ENCODE peak calls at places on chromosomes 3 and 15, in seven cellular contexts. F is HFFc6; T is uterus; D is frontal cortex; G is MV-4-11; V is sciatic nerve; R is stimulated activated CD8-positive, alpha-beta memory T cell treated with anti-CD3 and anti-CD28 coated beads, Interleukin-7, amount 100 ng/mL, for 1 hour. Y is an unnamed sample.

GRCh38 chr15:75455982-75456531 is 4.6 kb upstream of the SIN3A start:
- DNase-seq in F (peak), T (no peak), D (no peak), R (peak), G (peak), V (no peak), Y (peak)

GRCh38 chr3:13044496-13045244 is 28.6 kb downstream of the IQSEC1 start:
- DNase-seq in D (no peak), R (no peak), G (no peak), T (no peak), F (no peak), V (no peak), Y (no peak)

GRCh38 chr3:114362815-114363214 is 69.0 kb downstream of the TIGIT start:
- DNase-seq in V (no peak), T (no peak), R (no peak), G (no peak), D (peak), F (peak), Y (peak)

GRCh38 chr3:155941354-155941753 is 70.9 kb downstream of the GMPS start:
- DNase-seq in F (no peak), V (no peak), G (peak), D (no peak), T (no peak), R (no peak), Y (no peak)

GRCh38 chr15:66862878-66863335 is 160.9 kb downstream of the SMAD6 start:
- DNase-seq in D (peak), G (peak), T (peak), V (peak), R (peak), F (peak), Y (peak)

GRCh38 chr3:122021811-122022401 is at the start of gene ILDR1:
- DNase-seq in F (no peak), D (no peak), G (no peak), R (no peak), T (no peak), V (no peak), Y (no peak)

GRCh38 chr15:75695634-75696302 is 16.9 kb downstream of the CSPG4 start:
- DNase-seq in G (peak), F (no peak), V (no peak), T (no peak), R (no peak), D (no peak), Y (no peak)

GRCh38 chr3:138092023-138092422 is 23.4 kb downstream of the DZIP1L start:
- DNase-seq in D (no peak), G (no peak), F (peak), V (no peak), R (no peak), T (no peak), Y (no peak)

GRCh38 chr15:100192092-100192695 is 149.6 kb downstream of the ADAMTS17 start:
- DNase-seq in F (no peak), T (no peak), D (no peak), G (no peak), V (peak), R (no peak), Y (no peak)

GRCh38 chr3:65761890-65762605 is 276.7 kb downstream of the MAGI1 start:
- DNase-seq in T (no peak), V (no peak), G (no peak), D (no peak), R (no peak), F (no peak), Y (no peak)

GRCh38 chr3:69012836-69013255 is 638 bp downstream of the EOGT start:
- DNase-seq in G (peak), R (no peak), T (peak), V (peak), D (peak), F (peak), Y (peak)

GRCh38 chr3:60770532-60770931 is 480.7 kb downstream of the FHIT start:
- DNase-seq in D (no peak), G (no peak), T (no peak), V (no peak), F (no peak), R (no peak), Y (no peak)

GRCh38 chr3:126982125-126982521 is 792 bp upstream of the PLXNA1 start:
- DNase-seq in D (no peak), F (peak), G (peak), R (no peak), V (no peak), T (no peak), Y (peak)

GRCh38 chr15:75928680-75929608 is 25.3 kb downstream of the FBXO22 start:
- DNase-seq in G (peak), D (no peak), V (no peak), F (no peak), T (no peak), R (no peak), Y (peak)

GRCh38 chr3:40800343-40800742 is 275.6 kb downstream of the ZNF621 start:
- DNase-seq in T (peak), F (peak), D (no peak), V (no peak), R (no peak), G (peak), Y (peak)

GRCh38 chr3:172903642-172904041 is 153.1 kb downstream of the ECT2 start:
- DNase-seq in R (no peak), V (no peak), G (no peak), F (no peak), T (no peak), D (no peak), Y (no peak)

GRCh38 chr3:157248590-157249425 is 88.9 kb upstream of the CCNL1 start:
- DNase-seq in G (peak), R (no peak), D (peak), V (no peak), F (peak), T (no peak), Y (peak)

GRCh38 chr3:33932010-33932764 is 133.8 kb downstream of the PDCD6IP start:
- DNase-seq in D (no peak), T (no peak), V (no peak), R (no peak), F (no peak), G (no peak), Y (no peak)

GRCh38 chr15:89785064-89785770 is 9.1 kb downstream of the MESP2 start:
- DNase-seq in D (no peak), G (no peak), T (no peak), V (no peak), F (no peak), R (no peak), Y (no peak)

GRCh38 chr15:50908209-50909043 is at the start of gene AP4E1:
- DNase-seq in F (peak), G (peak), D (peak), T (peak), R (peak), V (peak), Y (peak)

GRCh38 chr3:143333367-143333766 is 213.8 kb downstream of the CHST2 start:
- DNase-seq in R (no peak), G (no peak), F (no peak), D (no peak), T (no peak), V (no peak), Y (no peak)

GRCh38 chr3:14278799-14279705 is 100.4 kb downstream of the LSM3 start:
- DNase-seq in R (no peak), G (no peak), T (no peak), D (no peak), V (no peak), F (no peak), Y (no peak)

GRCh38 chr3:149393355-149394165 is 16.1 kb upstream of the TM4SF1 start:
- DNase-seq in T (peak), F (peak), D (no peak), G (peak), R (no peak), V (peak), Y (peak)

GRCh38 chr3:51436998-51437639 is 46.0 kb downstream of the RBM15B start:
- DNase-seq in D (no peak), F (no peak), G (no peak), T (no peak), R (no peak), V (no peak), Y (no peak)

GRCh38 chr15:68484696-68485400 is 52.9 kb upstream of the ITGA11 start:
- DNase-seq in G (no peak), F (peak), T (peak), D (peak), R (no peak), V (no peak), Y (no peak)

GRCh38 chr3:36842275-36842674 is 77.9 kb upstream of the DCLK3 start:
- DNase-seq in R (no peak), V (no peak), F (no peak), D (no peak), T (no peak), G (no peak), Y (no peak)

GRCh38 chr15:28107894-28108255 is 8.8 kb upstream of the OCA2 start:
- DNase-seq in R (no peak), F (no peak), G (no peak), V (no peak), T (no peak), D (no peak), Y (no peak)

GRCh38 chr3:156579427-156579851 is 24.5 kb upstream of the SSR3 start:
- DNase-seq in R (no peak), F (no peak), D (no peak), V (no peak), T (no peak), G (peak), Y (peak)

GRCh38 chr3:146221276-146221675 is 29.6 kb downstream of the PLSCR4 start:
- DNase-seq in R (no peak), D (no peak), V (no peak), F (no peak), G (no peak), T (no peak), Y (no peak)

GRCh38 chr3:58163234-58163633 is 47.5 kb downstream of the DNASE1L3 start:
- DNase-seq in R (no peak), D (no peak), V (no peak), G (no peak), T (peak), F (no peak), Y (no peak)

GRCh38 chr15:99443056-99443756 is 122.6 kb upstream of the MEF2A start:
- DNase-seq in F (no peak), D (no peak), R (no peak), G (no peak), V (peak), T (peak), Y (no peak)

GRCh38 chr3:69541823-69542264 is 156.0 kb upstream of the FRMD4B start:
- DNase-seq in G (no peak), T (no peak), R (no peak), D (peak), F (no peak), V (no peak), Y (no peak)

GRCh38 chr3:74501001-74501400 is 113.5 kb downstream of the CNTN3 start:
- DNase-seq in G (no peak), F (no peak), R (no peak), V (no peak), D (no peak), T (no peak), Y (no peak)

GRCh38 chr3:184742676-184743135 is 30.8 kb upstream of the MAGEF1 start:
- DNase-seq in G (no peak), F (no peak), D (no peak), V (peak), T (peak), R (no peak), Y (no peak)

GRCh38 chr3:88626426-88627120 is 476.8 kb downstream of the C3orf38 start:
- DNase-seq in G (no peak), T (no peak), V (no peak), D (no peak), R (no peak), F (no peak), Y (no peak)

GRCh38 chr3:54877675-54878544 is 49.9 kb downstream of the LRTM1 start:
- DNase-seq in D (no peak), R (no peak), V (no peak), T (no peak), G (no peak), F (peak), Y (no peak)